ENCODE peak calls at places on chromosomes 16 and 17, in four cellular contexts. U is GM20000; V is GM23338; T is CD4-positive, alpha-beta T cell. H is an unnamed sample.

GRCh38 chr17:1031711-1032110 is 34.8 kb downstream of the TIMM22 start:
- DNase-seq in U (no peak), V (peak; percentile 79), T (no peak), H (no peak)

GRCh38 chr17:35612924-35613521 is 25.9 kb downstream of the AP2B1 start:
- DNase-seq in T (peak; percentile 27), U (no peak), V (peak; percentile 70), H (peak; percentile 43)

GRCh38 chr16:81562174-81562849 is 117.7 kb downstream of the CMIP start:
- DNase-seq in V (no peak), T (no peak), U (no peak), H (no peak)

GRCh38 chr16:5615868-5616642 is 518.5 kb upstream of the EEF2KMT start:
- DNase-seq in V (peak; percentile 88), U (peak; percentile 57), T (peak; percentile 7), H (peak; percentile 62)

GRCh38 chr16:51401673-51402072 is 250.6 kb upstream of the SALL1 start:
- DNase-seq in T (no peak), V (no peak), U (no peak), H (no peak)

GRCh38 chr17:19717411-19717908 is 1.1 kb upstream of the SLC47A2 start:
- DNase-seq in T (no peak), V (no peak), U (no peak), H (no peak)

GRCh38 chr17:40560592-40561293 is 4.5 kb downstream of the CCR7 start:
- DNase-seq in T (peak; percentile 79), U (peak; percentile 80), V (no peak), H (peak; percentile 82)

GRCh38 chr17:48490391-48491026 is 40.3 kb downstream of the HOXB1 start:
- DNase-seq in U (no peak), T (no peak), V (no peak), H (no peak)

GRCh38 chr16:31715915-31716314 is 157.7 kb upstream of the ZNF267 start:
- DNase-seq in T (no peak), U (no peak), V (no peak), H (no peak)

GRCh38 chr17:83064021-83064731 is 15.2 kb upstream of the METRNL start:
- DNase-seq in T (no peak), U (no peak), V (no peak), H (no peak)

GRCh38 chr16:13138528-13138927 is 237.1 kb downstream of the SHISA9 start:
- DNase-seq in U (no peak), V (no peak), T (no peak), H (no peak)

GRCh38 chr16:89134269-89134668 is 37.3 kb upstream of the CDH15 start:
- DNase-seq in V (no peak), T (no peak), U (no peak), H (no peak)

GRCh38 chr17:15456972-15457722 is 10.3 kb downstream of the CDRT4 start:
- DNase-seq in U (no peak), T (no peak), V (no peak), H (no peak)

GRCh38 chr17:57956311-57957119 is 1.3 kb upstream of the CUEDC1 start:
- DNase-seq in U (peak; percentile 77), T (peak; percentile 30), V (peak; percentile 53), H (peak; percentile 69)

GRCh38 chr16:66937725-66938337 is 2.5 kb downstream of the CES2 start:
- DNase-seq in V (no peak), T (no peak), U (no peak), H (no peak)

GRCh38 chr17:7997186-7997585 is 5.2 kb upstream of the GUCY2D start:
- DNase-seq in T (no peak), U (no peak), V (peak; percentile 90), H (no peak)

GRCh38 chr16:24918641-24919040 is 72.9 kb downstream of the SLC5A11 start:
- DNase-seq in U (no peak), T (no peak), V (no peak), H (no peak)

GRCh38 chr17:82305727-82306300 is 11.6 kb downstream of the CD7 start:
- DNase-seq in V (no peak), T (no peak), U (no peak), H (no peak)

GRCh38 chr17:7315570-7316243 is 547 bp upstream of the GPS2 start:
- DNase-seq in T (no peak), V (no peak), U (no peak), H (no peak)

GRCh38 chr17:80100035-80100323 is 1.4 kb upstream of the GAA start:
- DNase-seq in T (no peak), U (no peak), V (no peak), H (no peak)

GRCh38 chr16:85602831-85603755 is 10.0 kb upstream of the GSE1 start:
- DNase-seq in T (no peak), U (no peak), V (no peak), H (peak; percentile 69)

GRCh38 chr17:61837175-61838051 is 25.9 kb downstream of the BRIP1 start:
- DNase-seq in T (peak; percentile 38), V (peak; percentile 83), U (peak; percentile 32), H (peak; percentile 49)

GRCh38 chr16:50323335-50324011 is 45.3 kb downstream of the BRD7 start:
- DNase-seq in V (no peak), T (no peak), U (no peak), H (no peak)

GRCh38 chr16:85057948-85058347 is 30.4 kb downstream of the KIAA0513 start:
- DNase-seq in U (no peak), T (no peak), V (no peak), H (no peak)

GRCh38 chr17:77496831-77497577 is 356.2 kb downstream of the SEC14L1 start:
- DNase-seq in U (no peak), T (no peak), V (no peak), H (no peak)

GRCh38 chr17:61058066-61058465 is 341.6 kb upstream of the TBX2 start:
- DNase-seq in V (no peak), T (no peak), U (no peak), H (no peak)

GRCh38 chr17:57609125-57609877 is 135.8 kb downstream of the CCDC182 start:
- DNase-seq in V (no peak), U (no peak), T (no peak), H (no peak)

GRCh38 chr17:34601431-34601830 is 22.0 kb downstream of the TMEM132E start:
- DNase-seq in V (no peak), U (no peak), T (no peak), H (no peak)

GRCh38 chr16:49952386-49952785 is 72.6 kb upstream of the CNEP1R1 start:
- DNase-seq in U (no peak), V (no peak), T (no peak), H (no peak)

GRCh38 chr16:88346680-88347505 is 35.9 kb upstream of the ZNF469 start:
- DNase-seq in T (no peak), U (no peak), V (no peak), H (no peak)

GRCh38 chr17:72075995-72076677 is 44.7 kb upstream of the SOX9 start:
- DNase-seq in T (no peak), U (no peak), V (no peak), H (no peak)

GRCh38 chr17:76641501-76641900 is 2.1 kb downstream of the ST6GALNAC1 start:
- DNase-seq in T (no peak), U (no peak), V (peak; percentile 42), H (no peak)

GRCh38 chr17:15157051-15157450 is 108.1 kb downstream of the PMP22 start:
- DNase-seq in U (no peak), V (no peak), T (no peak), H (no peak)

GRCh38 chr17:50023520-50023919 is 28.5 kb upstream of the DLX3 start:
- DNase-seq in V (no peak), U (no peak), T (no peak), H (no peak)

GRCh38 chr17:50018909-50019308 is 23.9 kb upstream of the DLX3 start:
- DNase-seq in T (no peak), V (no peak), U (no peak), H (no peak)

GRCh38 chr17:50022463-50023130 is 27.6 kb upstream of the DLX3 start:
- DNase-seq in U (no peak), V (no peak), T (no peak), H (no peak)

GRCh38 chr17:50021681-50022370 is 26.8 kb upstream of the DLX3 start:
- DNase-seq in U (no peak), T (no peak), V (no peak), H (no peak)

GRCh38 chr17:50020841-50021599 is 26.0 kb upstream of the DLX3 start:
- DNase-seq in V (no peak), T (no peak), U (no peak), H (no peak)
- TF ChIP-seq CTCF in V (no peak), T (no peak), U (no peak), H (no peak)

GRCh38 chr16:71623597-71623996 is 2.4 kb upstream of the MARVELD3 start:
- DNase-seq in U (peak; percentile 65), V (no peak), T (no peak), H (no peak)
- TF ChIP-seq CTCF in U (no peak), V (no peak), T (no peak), H (no peak)

DNA sequence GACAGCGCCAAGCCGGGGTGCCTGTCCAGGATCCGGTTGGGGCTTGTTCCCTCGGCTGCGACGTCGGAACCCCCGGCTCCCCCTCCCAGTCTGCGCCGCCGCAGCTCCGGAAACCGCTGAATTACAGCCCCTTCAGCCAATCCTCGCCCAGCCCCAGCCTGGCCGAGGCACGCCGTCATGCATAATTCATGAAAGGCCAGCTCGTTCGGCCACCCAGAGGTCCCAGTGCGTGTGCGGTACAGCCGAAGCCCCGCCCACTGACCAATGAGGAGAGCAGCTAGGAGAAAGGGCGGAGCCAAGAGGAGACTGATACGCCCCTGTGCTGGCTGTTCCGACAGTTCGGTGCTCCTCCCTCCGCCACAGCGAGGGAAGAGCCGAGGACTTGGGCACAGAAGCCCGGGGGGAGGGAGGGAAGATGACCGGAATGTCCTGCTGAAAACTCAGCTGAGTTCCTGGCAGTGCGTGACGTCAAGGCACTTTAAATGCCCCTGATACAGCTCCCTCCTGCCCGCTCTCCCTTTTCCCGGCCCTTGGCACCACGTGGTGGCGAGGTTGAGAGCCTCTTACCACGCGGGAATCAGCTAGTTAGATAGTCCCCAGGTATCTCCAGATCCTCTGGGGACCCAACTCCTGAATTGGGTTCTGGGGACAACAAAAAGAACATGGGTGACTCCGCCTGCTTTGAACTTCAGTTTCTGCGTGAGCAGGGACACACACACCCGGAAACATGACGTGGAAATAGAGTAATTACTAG is at the start of gene STAT3:
- DNase-seq in U (peak; percentile 98), V (peak; percentile 100), T (peak; percentile 100), H (peak; percentile 99)
- TF ChIP-seq CTCF in U (no peak), V (no peak), T (no peak), H (no peak)

GRCh38 chr16:83887088-83887487 is 11.8 kb upstream of the MLYCD start:
- DNase-seq in T (no peak), U (no peak), V (peak; percentile 54), H (no peak)
- TF ChIP-seq CTCF in T (no peak), U (no peak), V (peak; percentile 53), H (peak; percentile 11)

DNA sequence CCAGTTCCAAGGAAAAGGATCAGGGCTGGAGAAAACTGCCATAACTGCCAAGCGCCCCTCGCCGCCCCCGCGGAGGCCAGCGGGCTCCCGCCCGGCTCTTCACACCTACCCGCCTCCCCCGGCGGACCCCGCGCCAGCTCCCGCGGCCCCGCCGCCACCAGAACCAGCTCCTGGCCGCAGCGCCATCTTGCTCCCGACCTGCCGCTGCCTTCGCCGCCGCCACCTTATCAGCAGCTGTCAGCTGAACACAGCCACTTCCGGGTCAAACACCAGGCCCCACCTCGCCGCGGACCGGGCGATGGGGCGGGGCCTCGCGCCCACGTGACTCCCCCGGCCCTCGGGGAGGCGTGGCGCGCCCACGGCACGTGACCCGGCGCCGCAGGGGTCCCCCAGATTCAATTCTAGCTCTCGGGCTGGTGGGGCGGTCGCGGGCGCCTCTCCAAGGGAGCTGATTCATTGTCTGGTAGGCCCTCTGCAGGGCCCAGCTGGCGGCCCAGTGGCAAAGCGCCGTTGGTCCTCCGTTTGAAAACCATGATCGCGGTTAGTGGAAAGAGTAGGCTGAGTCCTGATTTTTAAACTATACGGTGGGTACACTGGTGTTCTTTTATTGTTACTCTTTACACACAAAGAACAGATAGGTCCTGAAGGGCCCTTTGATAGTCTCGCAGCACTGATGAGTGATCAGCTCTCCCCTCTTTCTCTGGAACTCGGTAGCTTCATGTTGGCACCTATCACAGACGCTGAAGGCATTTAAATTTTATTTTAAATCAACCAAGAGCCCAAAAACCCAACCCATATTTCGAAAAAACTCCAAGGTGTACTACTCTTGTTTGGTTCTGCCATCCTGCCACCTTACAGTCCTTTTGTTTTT is at the start of gene SYNRG:
- DNase-seq in V (peak; percentile 98), T (peak; percentile 90), U (peak; percentile 99), H (peak; percentile 100)
- TF ChIP-seq CTCF in V (peak; percentile 11), T (peak; percentile 69), U (no peak), H (no peak)